ENCODE peak calls at places on chromosome 18, in six cellular contexts. S is mucosa of gallbladder; W is coronary artery; J is stimulated activated CD8-positive, alpha-beta memory T cell treated with anti-CD3 and anti-CD28 coated beads, Interleukin-12 subunit alpha, Interleukin-12 subunit beta, amount 100 ng/mL, for 1 hour; O is NCI-H2107; L is AG09309. Q is an unnamed sample.

GRCh38 chr18:12742453-12742852 is 39.6 kb downstream of the PSMG2 start:
- DNase-seq in J (no peak), L (peak; percentile 27), W (no peak), S (no peak), O (no peak), Q (no peak)

GRCh38 chr18:74709451-74709850 is 111.8 kb downstream of the ZNF407 start:
- DNase-seq in S (no peak), W (no peak), L (no peak), J (no peak), O (no peak), Q (no peak)

GRCh38 chr18:66316708-66317107 is 287.2 kb downstream of the CDH19 start:
- DNase-seq in S (no peak), L (no peak), W (no peak), J (no peak), O (no peak), Q (no peak)

GRCh38 chr18:65527879-65528633 is 222.8 kb upstream of the CDH7 start:
- DNase-seq in S (no peak), W (no peak), L (no peak), J (no peak), O (no peak), Q (no peak)

GRCh38 chr18:54948350-54948837 is 10.9 kb downstream of the CCDC68 start:
- DNase-seq in J (no peak), L (no peak), S (no peak), W (no peak), O (no peak), Q (no peak)

GRCh38 chr18:10490401-10491289 is 35.2 kb upstream of the NAPG start:
- DNase-seq in S (peak; percentile 41), J (peak; percentile 5), L (no peak), W (no peak), O (no peak), Q (peak; percentile 80)

GRCh38 chr18:3610188-3610708 is 160.3 kb downstream of the TGIF1 start:
- DNase-seq in S (no peak), L (no peak), W (no peak), O (no peak), J (no peak), Q (no peak)

GRCh38 chr18:23547806-23548205 is 38.5 kb downstream of the NPC1 start:
- DNase-seq in S (peak; percentile 56), J (no peak), W (no peak), O (no peak), L (no peak), Q (no peak)

GRCh38 chr18:25289040-25289631 is 62.8 kb downstream of the ZNF521 start:
- DNase-seq in W (no peak), O (no peak), J (no peak), S (no peak), L (peak; percentile 93), Q (no peak)

GRCh38 chr18:55779461-55779710 is 191.4 kb upstream of the TCF4 start:
- DNase-seq in J (no peak), W (no peak), S (no peak), L (no peak), O (no peak), Q (peak; percentile 6)

GRCh38 chr18:72866901-72867701 is 686 bp downstream of the NETO1 start:
- DNase-seq in S (no peak), O (no peak), J (no peak), W (no peak), L (no peak), Q (no peak)

GRCh38 chr18:48902023-48902855 is 48.5 kb downstream of the SMAD7 start:
- DNase-seq in S (peak; percentile 85), J (no peak), W (peak; percentile 97), L (peak; percentile 60), O (no peak), Q (no peak)

GRCh38 chr18:58496937-58497336 is 132.0 kb downstream of the ALPK2 start:
- DNase-seq in L (no peak), W (no peak), J (no peak), O (no peak), S (no peak), Q (peak; percentile 28)

GRCh38 chr18:48133675-48134251 is 203.3 kb upstream of the SMAD2 start:
- DNase-seq in J (no peak), L (no peak), S (peak; percentile 53), O (no peak), W (no peak), Q (no peak)

GRCh38 chr18:31116853-31117595 is 14.8 kb upstream of the DSC2 start:
- DNase-seq in O (no peak), L (no peak), S (no peak), W (no peak), J (no peak), Q (no peak)

GRCh38 chr18:75840131-75840530 is 412.6 kb upstream of the SMIM21 start:
- DNase-seq in J (no peak), W (no peak), S (no peak), O (no peak), L (no peak), Q (no peak)

GRCh38 chr18:37407571-37407970 is 158.0 kb downstream of the CELF4 start:
- DNase-seq in J (no peak), S (no peak), W (no peak), O (no peak), L (no peak), Q (no peak)

GRCh38 chr18:79451237-79452125 is 55.8 kb downstream of the NFATC1 start:
- DNase-seq in S (no peak), J (no peak), O (no peak), W (no peak), L (no peak), Q (no peak)

GRCh38 chr18:27942706-27943105 is 234.2 kb downstream of the CDH2 start:
- DNase-seq in S (no peak), W (no peak), L (no peak), J (no peak), O (no peak), Q (no peak)

GRCh38 chr18:9738266-9738969 is 30.3 kb downstream of the RAB31 start:
- DNase-seq in J (no peak), O (no peak), S (no peak), L (no peak), W (peak; percentile 52), Q (no peak)

GRCh38 chr18:37084912-37085311 is 256.0 kb downstream of the KIAA1328 start:
- DNase-seq in J (no peak), L (no peak), W (no peak), S (no peak), O (no peak), Q (no peak)

GRCh38 chr18:54043484-54044256 is 180.8 kb downstream of the MBD2 start:
- DNase-seq in O (no peak), L (no peak), J (no peak), W (no peak), S (no peak), Q (no peak)

GRCh38 chr18:54888933-54889332 is 60.7 kb downstream of the RAB27B start:
- DNase-seq in W (no peak), J (no peak), S (no peak), O (no peak), L (peak; percentile 75), Q (no peak)

GRCh38 chr18:76493213-76494107 is 1.6 kb downstream of the ZNF516 start:
- DNase-seq in O (no peak), L (no peak), S (no peak), W (no peak), J (no peak), Q (peak; percentile 73)

GRCh38 chr18:35267161-35267651 is 22.8 kb downstream of the ZSCAN30 start:
- DNase-seq in J (peak; percentile 56), L (no peak), O (peak; percentile 87), S (peak; percentile 67), W (peak; percentile 90), Q (no peak)

GRCh38 chr18:45837283-45838070 is 12.0 kb downstream of the SIGLEC15 start:
- DNase-seq in O (no peak), S (peak; percentile 68), J (no peak), W (no peak), L (no peak), Q (peak; percentile 41)

GRCh38 chr18:44409524-44409923 is 271.2 kb upstream of the SETBP1 start:
- DNase-seq in S (no peak), W (no peak), J (no peak), L (no peak), O (no peak), Q (no peak)

GRCh38 chr18:808086-808485 is 4.0 kb downstream of the YES1 start:
- DNase-seq in O (no peak), L (no peak), J (no peak), W (no peak), S (no peak), Q (no peak)

GRCh38 chr18:29164993-29165599 is 988.2 kb upstream of the CDH2 start:
- DNase-seq in J (no peak), O (no peak), W (no peak), S (no peak), L (peak; percentile 70), Q (no peak)

GRCh38 chr18:12420831-12421421 is 13.2 kb downstream of the PRELID3A start:
- DNase-seq in S (no peak), W (no peak), J (no peak), L (no peak), O (no peak), Q (peak; percentile 16)

GRCh38 chr18:35095983-35096676 is 54.9 kb downstream of the MAPRE2 start:
- DNase-seq in O (no peak), J (no peak), W (no peak), L (no peak), S (no peak), Q (peak; percentile 54)

GRCh38 chr18:11149441-11150270 is at the start of gene PIEZO2:
- DNase-seq in L (no peak), S (peak; percentile 50), O (no peak), J (no peak), W (peak; percentile 76), Q (peak; percentile 89)

GRCh38 chr18:5884375-5884774 is 10.9 kb downstream of the TMEM200C start:
- DNase-seq in L (no peak), J (no peak), S (no peak), O (no peak), W (no peak), Q (peak; percentile 27)

GRCh38 chr18:12599966-12600365 is 57.9 kb downstream of the SPIRE1 start:
- DNase-seq in O (no peak), W (no peak), J (no peak), S (no peak), L (no peak), Q (no peak)

Q was measured in GM12865.